ENCODE peak calls at places on chromosomes 5 and 9, in seven cellular contexts. B is OCI-LY7, Z is AG09309, E is psoas muscle, P is body of pancreas, K is endothelial cell of umbilical vein, Q is left lung. U is an unnamed sample.
A peak's percentile ranks its signal among the peaks of the same experiment; 100 is the strongest.

GRCh38 chr5:59021837-59022514 is 439.1 kb downstream of the RAB3C start:
- DNase-seq in B (no peak), Z (no peak), E (peak; percentile 69), P (no peak), K (no peak), Q (peak; percentile 80), U (no peak)

GRCh38 chr5:160379485-160379884 is 9.1 kb upstream of the C1QTNF2 start:
- DNase-seq in B (no peak), Z (no peak), E (no peak), P (no peak), K (no peak), Q (no peak), U (no peak)

GRCh38 chr5:80143491-80143890 is 108.3 kb downstream of the THBS4 start:
- DNase-seq in B (peak; percentile 73), Z (no peak), E (no peak), P (no peak), K (no peak), Q (no peak), U (no peak)

GRCh38 chr5:74946471-74946870 is 80.3 kb upstream of the FAM169A start:
- DNase-seq in B (no peak), Z (no peak), E (no peak), P (no peak), K (no peak), Q (no peak), U (no peak)

GRCh38 chr5:177066227-177066626 is 20.5 kb upstream of the FGFR4 start:
- DNase-seq in B (no peak), Z (no peak), E (no peak), P (no peak), K (no peak), Q (no peak), U (no peak)

GRCh38 chr9:92714787-92715487 is 45.0 kb upstream of the IPPK start:
- DNase-seq in B (no peak), Z (no peak), E (no peak), P (no peak), K (no peak), Q (no peak), U (no peak)

GRCh38 chr9:82108881-82109280 is 120.3 kb downstream of the SPATA31D1 start:
- DNase-seq in B (no peak), Z (no peak), E (no peak), P (no peak), K (no peak), Q (no peak), U (no peak)

GRCh38 chr9:127139775-127140174 is 17.3 kb upstream of the ANGPTL2 start:
- DNase-seq in B (no peak), Z (no peak), E (no peak), P (no peak), K (no peak), Q (no peak), U (no peak)

GRCh38 chr9:107224252-107224651 is 58.8 kb upstream of the RAD23B start:
- DNase-seq in B (no peak), Z (no peak), E (no peak), P (no peak), K (no peak), Q (no peak), U (no peak)

GRCh38 chr9:30103647-30104394 is 2280.6 kb upstream of the ACO1 start:
- DNase-seq in B (no peak), Z (no peak), E (no peak), P (no peak), K (no peak), Q (no peak), U (no peak)

GRCh38 chr5:97943036-97943435 is 760.0 kb upstream of the RIOK2 start:
- DNase-seq in B (no peak), Z (no peak), E (no peak), P (no peak), K (no peak), Q (no peak), U (no peak)
- H3K4me3 ChIP-seq in B (no peak overlapping the region), Z (no peak overlapping the region), E (no peak overlapping the region), P (no peak overlapping the region), K (no peak overlapping the region), Q (no peak overlapping the region), U (no peak overlapping the region)

GRCh38 chr5:163653526-163653925 is 148.1 kb downstream of the MAT2B start:
- DNase-seq in B (no peak), Z (no peak), E (no peak), P (no peak), K (no peak), Q (no peak), U (no peak)
- TF ChIP-seq CTCF in B (no peak), Z (no peak), E (no peak), P (no peak), K (no peak), Q (no peak), U (no peak)

GRCh38 chr5:149837680-149838269 is 106.8 kb downstream of the PDE6A start:
- DNase-seq in B (peak; percentile 37), Z (peak; percentile 14), E (peak; percentile 61), P (peak; percentile 26), K (peak; percentile 47), Q (no peak), U (no peak)
- H3K4me3 ChIP-seq in B (no peak overlapping the region), Z (no peak overlapping the region), E (no peak overlapping the region), P (no peak overlapping the region), K (no peak overlapping the region), Q (no peak overlapping the region), U (no peak overlapping the region)

DNA sequence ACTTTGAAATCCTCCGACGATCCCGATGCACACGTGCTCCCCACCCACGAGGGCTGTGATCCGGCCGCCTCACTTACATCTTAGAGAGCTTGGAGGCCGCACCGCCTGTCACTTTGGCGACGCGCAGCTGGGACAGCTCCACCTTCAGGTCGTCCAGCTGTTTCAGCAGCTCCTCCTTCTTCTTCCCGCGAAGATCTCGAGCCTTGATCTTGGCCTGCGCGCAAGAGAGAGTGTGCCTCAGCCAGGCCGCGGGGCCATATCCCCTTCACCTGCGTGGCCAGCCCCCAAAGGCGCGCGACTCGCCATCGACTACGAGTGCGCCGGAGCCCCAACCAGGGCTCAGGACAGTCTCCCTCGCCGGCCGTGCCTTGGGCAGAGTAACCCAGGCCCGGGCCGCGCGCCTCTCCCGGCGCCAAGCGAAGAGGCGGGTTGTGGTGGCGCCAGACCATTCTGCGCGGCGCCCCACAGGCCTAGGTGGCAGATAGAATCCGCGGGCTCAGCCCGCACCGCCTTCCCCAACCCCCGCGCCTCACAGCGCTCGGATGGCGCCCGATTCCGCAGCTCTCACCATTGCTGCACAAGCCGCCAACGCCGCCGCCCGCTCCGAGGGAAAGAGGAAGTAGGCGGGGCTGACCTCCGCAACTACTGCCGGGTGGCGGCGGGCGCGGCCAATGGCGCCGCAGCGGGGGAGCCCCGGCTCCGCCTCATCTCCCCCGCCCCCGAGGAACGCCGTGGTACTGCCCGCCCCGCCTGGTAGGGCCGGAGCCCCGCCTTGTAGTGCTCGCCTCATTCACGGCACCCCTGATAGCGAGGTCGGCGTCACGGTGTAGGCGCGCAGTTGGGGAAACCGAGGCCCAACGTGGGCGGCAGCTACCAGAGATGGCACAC is at the start of the genes ARPC5L and RPL35:
- DNase-seq in B (peak; percentile 97), Z (peak; percentile 64), E (peak; percentile 96), P (peak; percentile 95), K (peak; percentile 94), Q (peak; percentile 99), U (no peak)
- TF ChIP-seq CTCF in B (peak; percentile 64), Z (peak; percentile 32), E (no peak), P (no peak), K (peak; percentile 15), Q (no peak), U (no peak)

GRCh38 chr5:41788800-41789395 is 81.3 kb downstream of the OXCT1 start:
- DNase-seq in B (no peak), Z (no peak), E (no peak), P (no peak), K (peak; percentile 95), Q (no peak), U (peak; percentile 66)
- H3K4me3 ChIP-seq in B (no peak overlapping the region), Z (no peak overlapping the region), E (no peak overlapping the region), P (no peak overlapping the region), K (no peak overlapping the region), Q (no peak overlapping the region), U (no peak overlapping the region)

GRCh38 chr5:140114341-140115185 is 654 bp downstream of the PURA start:
- DNase-seq in B (peak; percentile 71), Z (no peak), E (peak; percentile 74), P (peak; percentile 65), K (peak; percentile 71), Q (peak; percentile 93), U (no peak)

GRCh38 chr5:140115186-140115500 is 1.2 kb downstream of the PURA start:
- DNase-seq in B (no peak), Z (no peak), E (no peak), P (no peak), K (no peak), Q (no peak), U (no peak)

GRCh38 chr5:140113180-140113698 is 670 bp upstream of the PURA start:
- DNase-seq in B (peak; percentile 33), Z (no peak), E (peak; percentile 24), P (peak; percentile 30), K (peak; percentile 10), Q (peak; percentile 78), U (no peak)

GRCh38 chr5:140112685-140113179 is 1.2 kb upstream of the PURA start:
- DNase-seq in B (no peak), Z (no peak), E (no peak), P (no peak), K (no peak), Q (no peak), U (no peak)

GRCh38 chr5:140113699-140114263 is at the start of gene PURA:
- DNase-seq in B (peak; percentile 97), Z (peak; percentile 75), E (peak; percentile 96), P (peak; percentile 95), K (peak; percentile 94), Q (peak; percentile 98), U (no peak)
- TF ChIP-seq CTCF in B (peak; percentile 68), Z (no peak), E (peak; percentile 16), P (peak; percentile 8), K (no peak), Q (no peak), U (no peak)

DNA sequence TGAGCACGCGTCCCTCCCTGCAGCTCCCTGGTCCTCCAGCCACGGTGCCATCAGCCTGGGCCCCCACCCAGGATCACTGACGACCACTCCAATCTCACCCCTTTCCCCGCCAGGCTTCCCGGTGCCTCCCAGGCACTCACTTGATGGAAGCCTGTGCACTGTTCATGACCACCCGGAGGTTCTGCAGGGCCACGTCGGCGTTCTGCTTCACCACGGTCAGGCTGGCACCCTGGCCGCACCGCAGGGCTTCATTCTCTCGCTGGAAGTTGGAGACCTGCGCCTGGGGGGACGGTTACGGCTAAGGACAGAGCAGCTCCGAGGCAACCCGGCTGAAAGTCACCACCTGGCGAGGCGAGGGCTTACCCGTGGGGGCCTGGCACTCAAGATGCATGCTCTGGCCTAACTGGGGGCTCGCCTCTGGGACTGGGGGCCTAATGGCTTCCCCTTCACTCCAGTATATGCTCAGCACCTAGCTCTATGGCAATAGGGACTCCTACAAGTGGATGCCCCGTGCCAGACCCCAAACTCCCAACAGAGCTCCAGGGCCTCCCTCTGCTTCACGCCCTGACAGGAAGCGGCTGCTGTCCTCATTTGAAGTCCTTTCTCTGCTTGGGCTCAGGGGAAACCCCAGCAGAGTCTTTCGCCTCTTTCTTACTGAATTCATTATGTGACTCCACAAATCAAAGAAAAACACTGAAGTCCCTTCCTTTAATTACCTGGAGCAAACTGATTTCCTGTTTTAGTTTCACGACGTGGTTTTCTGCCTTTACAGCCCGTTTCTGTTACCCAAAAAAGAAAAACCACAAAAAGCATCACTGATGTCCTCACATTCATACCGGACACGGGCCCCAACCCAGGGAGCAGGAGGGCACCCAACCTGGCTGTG is 4.2 kb upstream of the SNAPC4 start:
- DNase-seq in B (no peak), Z (no peak), E (no peak), P (no peak), K (no peak), Q (no peak), U (no peak)
- H3K4me3 ChIP-seq in B (no peak overlapping the region), Z (no peak overlapping the region), E (no peak overlapping the region), P (no peak overlapping the region), K (no peak overlapping the region), Q (no peak overlapping the region), U (no peak overlapping the region)

U was measured in AG04449.